ENCODE peak calls at places on chromosomes 4 and X, in four cellular contexts. E, Q, C and F are unnamed samples.

GRCh38 chrX:23799469-23800065 is 16.6 kb downstream of the SAT1 start:
- DNase-seq in E (no peak), C (no peak), Q (peak), F (no peak)

GRCh38 chr4:182142146-182143085 is 100.8 kb upstream of the TENM3 start:
- DNase-seq in E (no peak), C (no peak), Q (peak), F (peak)

GRCh38 chrX:18721683-18722499 is 14.4 kb downstream of the PPEF1 start:
- DNase-seq in C (no peak), Q (no peak), E (peak), F (no peak)

GRCh38 chrX:57329008-57329407 is 42.5 kb downstream of the FAAH2 start:
- DNase-seq in Q (no peak), E (no peak), C (no peak), F (no peak)

GRCh38 chr4:177214935-177215334 is 94.7 kb upstream of the NEIL3 start:
- DNase-seq in C (no peak), E (no peak), Q (no peak), F (no peak)

GRCh38 chrX:32489125-32489524 is 722.2 kb downstream of the DMD start:
- DNase-seq in E (no peak), Q (no peak), C (no peak), F (no peak)

GRCh38 chr4:110211007-110211769 is 12.8 kb upstream of the ELOVL6 start:
- DNase-seq in C (peak), E (no peak), Q (peak), F (no peak)

GRCh38 chr4:113278324-113278934 is 229.0 kb downstream of the ANK2 start:
- DNase-seq in E (peak), C (peak), Q (peak), F (peak)

GRCh38 chr4:181517521-181517920 is 725.7 kb upstream of the TENM3 start:
- DNase-seq in C (no peak), E (no peak), Q (peak), F (no peak)

GRCh38 chrX:129845616-129846190 is 2.0 kb upstream of the ZDHHC9 start:
- DNase-seq in E (no peak), C (no peak), Q (no peak), F (no peak)

GRCh38 chrX:123481908-123482873 is 250.7 kb downstream of the THOC2 start:
- DNase-seq in E (no peak), C (no peak), Q (peak), F (no peak)

GRCh38 chr4:14708574-14708973 is 293.7 kb upstream of the CPEB2 start:
- DNase-seq in E (no peak), C (no peak), Q (no peak), F (no peak)
- TF ChIP-seq CTCF in E (no peak), C (no peak), Q (no peak), F (no peak)

GRCh38 chr4:18695733-18696527 is 674.4 kb upstream of the LCORL start:
- DNase-seq in C (no peak), E (no peak), Q (no peak), F (no peak)
- TF ChIP-seq CTCF in C (no peak), E (no peak), Q (peak), F (no peak)

GRCh38 chr4:119746951-119747350 is 118.3 kb upstream of the PDE5A start:
- DNase-seq in E (no peak), C (no peak), Q (no peak), F (no peak)

GRCh38 chr4:119748853-119749252 is 120.2 kb upstream of the PDE5A start:
- DNase-seq in Q (no peak), C (no peak), E (no peak), F (no peak)

GRCh38 chr4:119752936-119753335 is 124.3 kb upstream of the PDE5A start:
- DNase-seq in E (no peak), Q (no peak), C (no peak), F (no peak)

GRCh38 chr4:119750048-119750447 is 121.4 kb upstream of the PDE5A start:
- DNase-seq in Q (no peak), E (no peak), C (no peak), F (no peak)

GRCh38 chr4:119750771-119751170 is 122.2 kb upstream of the PDE5A start:
- DNase-seq in Q (no peak), E (no peak), C (no peak), F (no peak)
- TF ChIP-seq CTCF in Q (no peak), E (no peak), C (no peak), F (no peak)

GRCh38 chr4:103786014-103786413 is 66.2 kb upstream of the TACR3 start:
- DNase-seq in C (no peak), Q (peak), E (no peak), F (no peak)
- TF ChIP-seq CTCF in C (no peak), Q (peak), E (peak), F (peak)

DNA sequence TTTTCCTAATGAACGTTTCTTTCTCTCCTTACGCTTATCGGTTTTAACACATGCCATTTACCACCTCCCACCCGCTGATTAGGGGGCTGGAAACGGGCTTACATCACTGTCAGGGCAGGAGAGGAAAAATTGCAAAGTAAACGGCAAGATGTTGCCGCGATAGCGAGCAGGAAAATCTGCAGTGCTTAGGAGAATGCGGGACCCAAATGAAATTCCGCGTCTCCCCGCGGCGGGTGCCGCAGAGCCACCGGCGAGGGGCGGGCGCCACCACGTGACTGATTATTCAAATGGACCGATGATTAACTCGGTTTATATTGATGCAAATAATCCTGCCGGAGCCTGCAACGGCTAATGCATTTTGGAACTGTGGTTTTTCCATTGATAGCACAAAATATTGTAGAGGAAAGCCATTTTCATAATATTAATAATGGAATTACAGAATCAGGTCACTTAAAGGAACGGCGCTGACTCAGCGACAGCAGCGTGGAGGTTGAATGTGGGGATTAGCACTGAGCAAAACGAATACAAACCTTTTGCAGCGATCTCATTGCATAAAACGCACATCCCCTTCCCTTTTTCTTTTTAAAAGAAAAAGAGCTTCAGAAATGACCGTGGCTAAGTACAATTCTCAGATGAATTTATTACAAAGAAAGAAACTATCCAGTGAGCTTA is 224.2 kb downstream of the STIM2 start:
- DNase-seq in E (peak), C (no peak), Q (peak), F (peak)
- TF ChIP-seq CTCF in E (peak), C (no peak), Q (no peak), F (peak)

GRCh38 chr4:38230121-38230728 is 270.0 kb downstream of the PTTG2 start:
- DNase-seq in Q (no peak), C (no peak), E (no peak), F (no peak)
- TF ChIP-seq CTCF in Q (no peak), C (no peak), E (no peak), F (no peak)